ENCODE peak calls at places on chromosomes 2 and 18, in five cellular contexts. One of them, this sample, is unnamed.

GRCh38 chr2:15662026-15662425 is 70.4 kb downstream of the DDX1 start:
- DNase-seq in EL: no peak
- DNase-seq in neural crest cell: no peak
- DNase-seq in left cardiac atrium: no peak
- DNase-seq in right lobe of liver: no peak
- DNase-seq in this sample: no peak

GRCh38 chr2:172821370-172822338 is 86.0 kb downstream of the RAPGEF4 start:
- DNase-seq in neural crest cell: no peak
- DNase-seq in left cardiac atrium: no peak
- DNase-seq in right lobe of liver: no peak
- DNase-seq in EL: no peak
- DNase-seq in this sample: no peak

GRCh38 chr2:108588070-108588668 is 53.9 kb downstream of the LIMS1 start:
- DNase-seq in neural crest cell: no peak
- DNase-seq in left cardiac atrium: no peak
- DNase-seq in right lobe of liver: no peak
- DNase-seq in EL: no peak
- DNase-seq in this sample: no peak

GRCh38 chr18:45416168-45416567 is 199.1 kb upstream of the SLC14A2 start:
- DNase-seq in right lobe of liver: no peak
- DNase-seq in left cardiac atrium: no peak
- DNase-seq in neural crest cell: no peak
- DNase-seq in EL: no peak
- DNase-seq in this sample: no peak

GRCh38 chr2:66981074-66981473 is 416.1 kb upstream of the ETAA1 start:
- DNase-seq in right lobe of liver: no peak
- DNase-seq in neural crest cell: no peak
- DNase-seq in left cardiac atrium: no peak
- DNase-seq in EL: no peak
- DNase-seq in this sample: no peak

GRCh38 chr18:22136395-22136794 is 33.0 kb upstream of the GATA6 start:
- DNase-seq in neural crest cell: no peak
- DNase-seq in left cardiac atrium: no peak
- DNase-seq in EL: peak; percentile 60
- DNase-seq in right lobe of liver: no peak
- DNase-seq in this sample: no peak

GRCh38 chr2:71471276-71471675 is 17.9 kb downstream of the DYSF start:
- DNase-seq in right lobe of liver: no peak
- DNase-seq in neural crest cell: no peak
- DNase-seq in left cardiac atrium: no peak
- DNase-seq in EL: peak; percentile 90
- DNase-seq in this sample: no peak

GRCh38 chr2:85663684-85664565 is 4.1 kb downstream of the SFTPB start:
- DNase-seq in neural crest cell: no peak
- DNase-seq in EL: no peak
- DNase-seq in left cardiac atrium: no peak
- DNase-seq in right lobe of liver: no peak
- DNase-seq in this sample: peak; percentile 76

GRCh38 chr2:119117891-119118882 is 40.4 kb downstream of the C1QL2 start:
- DNase-seq in left cardiac atrium: no peak
- DNase-seq in EL: no peak
- DNase-seq in right lobe of liver: no peak
- DNase-seq in neural crest cell: no peak
- DNase-seq in this sample: no peak

GRCh38 chr2:216044883-216045499 is 31.6 kb upstream of the MREG start:
- DNase-seq in left cardiac atrium: no peak
- DNase-seq in right lobe of liver: no peak
- DNase-seq in EL: no peak
- DNase-seq in neural crest cell: no peak
- DNase-seq in this sample: no peak